ENCODE peak calls at places on chromosomes 6 and 20, in five cellular contexts. One of them, this sample, is unnamed.

GRCh38 chr6:167907837-167908681 is 81.3 kb downstream of the AFDN start:
- DNase-seq in H1: no peak
- DNase-seq in trophoblast cell: peak; percentile 24
- DNase-seq in IMR-90: peak; percentile 28
- DNase-seq in mesendoderm: peak; percentile 47
- DNase-seq in this sample: no peak

GRCh38 chr6:100846276-100846675 is 34.9 kb downstream of the ASCC3 start:
- DNase-seq in trophoblast cell: no peak
- DNase-seq in IMR-90: no peak
- DNase-seq in mesendoderm: no peak
- DNase-seq in H1: no peak
- DNase-seq in this sample: no peak

GRCh38 chr20:23139524-23139923 is 53.4 kb upstream of the CD93 start:
- DNase-seq in trophoblast cell: no peak
- DNase-seq in H1: no peak
- DNase-seq in mesendoderm: no peak
- DNase-seq in IMR-90: no peak
- DNase-seq in this sample: no peak

GRCh38 chr20:13013411-13013810 is 4.6 kb downstream of the SPTLC3 start:
- DNase-seq in mesendoderm: no peak
- DNase-seq in trophoblast cell: no peak
- DNase-seq in IMR-90: no peak
- DNase-seq in H1: no peak
- DNase-seq in this sample: no peak

GRCh38 chr6:21438237-21438985 is 155.1 kb upstream of the SOX4 start:
- DNase-seq in mesendoderm: no peak
- DNase-seq in IMR-90: no peak
- DNase-seq in trophoblast cell: no peak
- DNase-seq in H1: no peak
- DNase-seq in this sample: no peak

GRCh38 chr20:32970115-32970972 is 33.9 kb downstream of the SUN5 start:
- DNase-seq in trophoblast cell: no peak
- DNase-seq in IMR-90: no peak
- DNase-seq in mesendoderm: no peak
- DNase-seq in H1: no peak
- DNase-seq in this sample: peak; percentile 23

GRCh38 chr20:34771680-34772081 is 53.8 kb downstream of the NCOA6 start:
- DNase-seq in mesendoderm: no peak
- DNase-seq in H1: no peak
- DNase-seq in IMR-90: no peak
- DNase-seq in trophoblast cell: no peak
- DNase-seq in this sample: no peak

GRCh38 chr6:157459327-157459726 is 78.3 kb downstream of the ZDHHC14 start:
- DNase-seq in IMR-90: no peak
- DNase-seq in mesendoderm: no peak
- DNase-seq in H1: peak; percentile 22
- DNase-seq in trophoblast cell: no peak
- DNase-seq in this sample: no peak

GRCh38 chr20:57417051-57417689 is 26.0 kb downstream of the RBM38 start:
- DNase-seq in IMR-90: no peak
- DNase-seq in mesendoderm: no peak
- DNase-seq in H1: no peak
- DNase-seq in trophoblast cell: no peak
- DNase-seq in this sample: no peak

GRCh38 chr6:20705741-20706140 is 171.5 kb downstream of the CDKAL1 start:
- DNase-seq in H1: no peak
- DNase-seq in IMR-90: no peak
- DNase-seq in trophoblast cell: no peak
- DNase-seq in mesendoderm: no peak
- DNase-seq in this sample: no peak

GRCh38 chr6:95176322-95176721 is 401.0 kb upstream of the MANEA start:
- DNase-seq in IMR-90: no peak
- DNase-seq in mesendoderm: no peak
- DNase-seq in H1: no peak
- DNase-seq in trophoblast cell: no peak
- DNase-seq in this sample: no peak

GRCh38 chr6:133055527-133055966 is 185.6 kb upstream of the EYA4 start:
- DNase-seq in mesendoderm: peak; percentile 3
- DNase-seq in trophoblast cell: no peak
- DNase-seq in H1: peak; percentile 52
- DNase-seq in IMR-90: no peak
- DNase-seq in this sample: peak; percentile 62

GRCh38 chr6:109340811-109341210 is 41.5 kb downstream of the CD164 start:
- DNase-seq in IMR-90: no peak
- DNase-seq in trophoblast cell: no peak
- DNase-seq in H1: no peak
- DNase-seq in mesendoderm: no peak
- DNase-seq in this sample: no peak

GRCh38 chr6:68876792-68877493 is 241.9 kb downstream of the ADGRB3 start:
- DNase-seq in H1: no peak
- DNase-seq in mesendoderm: peak; percentile 8
- DNase-seq in IMR-90: peak; percentile 4
- DNase-seq in trophoblast cell: no peak
- DNase-seq in this sample: no peak

GRCh38 chr20:49890651-49891361 is 24.5 kb downstream of the SPATA2 start:
- DNase-seq in IMR-90: no peak
- DNase-seq in trophoblast cell: no peak
- DNase-seq in mesendoderm: peak; percentile 82
- DNase-seq in H1: no peak
- DNase-seq in this sample: peak; percentile 55

GRCh38 chr6:56693246-56693607 is 50.5 kb upstream of the DST start:
- DNase-seq in mesendoderm: no peak
- DNase-seq in IMR-90: peak; percentile 87
- DNase-seq in H1: no peak
- DNase-seq in trophoblast cell: peak; percentile 55
- DNase-seq in this sample: no peak

GRCh38 chr20:36270744-36271638 is 34.7 kb downstream of the AAR2 start:
- DNase-seq in mesendoderm: peak; percentile 45
- DNase-seq in H1: no peak
- DNase-seq in IMR-90: no peak
- DNase-seq in trophoblast cell: no peak
- DNase-seq in this sample: no peak

GRCh38 chr6:110534731-110535164 is 58.3 kb upstream of the SLC22A16 start:
- DNase-seq in H1: peak; percentile 22
- DNase-seq in mesendoderm: no peak
- DNase-seq in IMR-90: peak; percentile 72
- DNase-seq in trophoblast cell: peak; percentile 26
- DNase-seq in this sample: no peak
- H4K8ac ChIP-seq in H1: no peak overlapping the region
- H4K8ac ChIP-seq in mesendoderm: no peak overlapping the region
- H4K8ac ChIP-seq in IMR-90: no peak overlapping the region
- H4K8ac ChIP-seq in trophoblast cell: no peak overlapping the region
- H4K8ac ChIP-seq in this sample: no peak overlapping the region

DNA sequence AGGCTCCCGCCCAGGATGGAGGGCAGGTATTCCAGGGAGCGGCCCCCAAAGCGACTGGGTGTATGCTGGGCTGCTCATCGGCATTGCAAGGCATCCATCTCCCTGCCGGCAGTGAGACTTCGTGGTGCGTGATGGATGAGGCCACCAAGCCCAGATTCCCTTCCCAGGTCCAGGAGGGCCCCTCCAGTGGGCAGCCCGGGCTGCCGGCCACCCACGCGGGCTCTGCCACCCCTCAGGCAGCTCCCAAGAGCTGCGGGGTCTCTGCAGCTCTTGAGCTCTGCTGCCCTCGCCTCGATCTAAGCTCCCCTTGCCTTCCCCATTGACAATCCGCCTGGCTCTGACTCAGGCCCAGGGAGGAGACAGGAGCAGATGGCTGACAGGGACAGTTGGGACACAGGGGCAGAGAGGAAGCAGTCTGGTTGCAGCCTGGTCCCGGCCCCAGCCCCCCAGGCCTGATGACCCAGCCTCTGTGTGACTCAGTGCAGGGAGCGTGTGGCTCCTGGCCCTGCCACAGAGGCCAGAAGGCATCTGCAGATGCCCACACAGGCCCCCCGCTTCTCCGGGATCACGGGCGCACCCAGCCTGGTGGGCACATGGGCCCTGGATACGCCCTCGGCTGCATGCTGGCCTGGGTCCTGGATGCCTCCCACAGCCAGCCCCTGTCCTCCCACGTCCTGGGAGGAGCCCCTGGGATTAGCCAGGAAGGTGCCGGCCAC is 33.0 kb downstream of the SLCO4A1 start:
- DNase-seq in IMR-90: no peak
- DNase-seq in H1: no peak
- DNase-seq in trophoblast cell: peak; percentile 58
- DNase-seq in mesendoderm: no peak
- DNase-seq in this sample: no peak
- H4K8ac ChIP-seq in IMR-90: no peak overlapping the region
- H4K8ac ChIP-seq in H1: peak overlapping the region; percentile 51
- H4K8ac ChIP-seq in trophoblast cell: no peak overlapping the region
- H4K8ac ChIP-seq in mesendoderm: no peak overlapping the region
- H4K8ac ChIP-seq in this sample: no peak overlapping the region

DNA sequence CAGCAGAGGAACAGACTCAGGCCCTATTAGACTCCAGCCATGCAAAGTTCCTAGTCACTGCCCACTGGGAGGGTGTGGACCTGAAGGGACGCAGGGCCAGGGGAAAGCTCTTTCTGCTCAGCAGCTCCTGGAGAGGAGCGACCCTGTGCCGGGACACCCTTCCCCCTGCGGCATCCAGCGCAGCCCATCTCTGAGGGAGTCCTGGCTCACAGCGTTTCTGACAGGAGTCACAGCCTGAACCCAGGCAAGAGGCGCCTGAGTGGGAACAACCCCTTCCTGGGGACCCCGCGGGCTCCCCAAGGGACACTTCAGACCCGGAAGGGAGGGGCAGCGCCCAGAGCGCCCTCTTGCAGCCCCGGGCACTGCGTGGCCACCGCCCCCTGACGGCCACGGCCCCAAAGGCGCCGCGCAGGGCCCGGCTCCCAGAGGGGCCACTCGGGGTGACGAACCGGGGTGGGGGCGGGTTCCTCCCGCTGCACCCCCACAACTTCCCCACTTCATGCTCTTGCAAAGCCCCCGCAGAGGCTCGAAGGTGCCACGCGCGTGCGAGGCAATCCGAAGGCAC is 853 bp downstream of the UCKL1 start:
- DNase-seq in IMR-90: no peak
- DNase-seq in trophoblast cell: no peak
- DNase-seq in mesendoderm: peak; percentile 40
- DNase-seq in H1: peak; percentile 68
- DNase-seq in this sample: no peak
- H4K8ac ChIP-seq in IMR-90: peak overlapping the region; percentile 97
- H4K8ac ChIP-seq in trophoblast cell: peak overlapping the region; percentile 84
- H4K8ac ChIP-seq in mesendoderm: no peak overlapping the region
- H4K8ac ChIP-seq in H1: peak overlapping the region; percentile 1
- H4K8ac ChIP-seq in this sample: no peak overlapping the region

GRCh38 chr20:8145246-8145639 is 13.2 kb downstream of the PLCB1 start:
- DNase-seq in trophoblast cell: no peak
- DNase-seq in IMR-90: no peak
- DNase-seq in H1: no peak
- DNase-seq in mesendoderm: peak; percentile 49
- DNase-seq in this sample: no peak
- H4K8ac ChIP-seq in trophoblast cell: no peak overlapping the region
- H4K8ac ChIP-seq in IMR-90: no peak overlapping the region
- H4K8ac ChIP-seq in H1: no peak overlapping the region
- H4K8ac ChIP-seq in mesendoderm: no peak overlapping the region
- H4K8ac ChIP-seq in this sample: no peak overlapping the region

DNA sequence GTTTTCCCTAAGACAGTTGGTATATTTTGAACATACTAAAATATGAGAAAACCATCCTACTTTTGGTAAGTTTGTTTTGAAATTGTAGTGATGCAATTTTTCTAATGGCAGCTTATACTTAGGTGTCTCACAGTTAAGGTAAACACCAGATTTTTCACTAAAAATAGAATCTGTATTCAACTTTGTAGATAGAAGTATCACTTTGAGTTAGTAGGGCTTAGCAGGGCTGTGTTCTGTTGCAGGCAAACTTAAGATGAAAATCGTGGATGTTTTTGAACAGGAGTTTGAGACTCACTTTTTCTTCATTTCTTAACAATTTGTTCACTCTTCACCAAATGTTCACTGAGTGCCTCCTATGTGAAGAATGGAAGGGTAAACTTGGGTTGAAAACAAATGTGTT is 93.0 kb upstream of the FAM184A start:
- DNase-seq in IMR-90: no peak
- DNase-seq in mesendoderm: no peak
- DNase-seq in trophoblast cell: no peak
- DNase-seq in H1: no peak
- DNase-seq in this sample: no peak
- H4K8ac ChIP-seq in IMR-90: no peak overlapping the region
- H4K8ac ChIP-seq in mesendoderm: no peak overlapping the region
- H4K8ac ChIP-seq in trophoblast cell: no peak overlapping the region
- H4K8ac ChIP-seq in H1: no peak overlapping the region
- H4K8ac ChIP-seq in this sample: no peak overlapping the region